ENCODE peak calls at places on chromosome 2, in five cellular contexts. One of them, this sample, is unnamed.
A peak's percentile ranks its signal among the peaks of the same experiment; 100 is the strongest.

GRCh38 chr2:221444106-221444505 is 128.0 kb downstream of the EPHA4 start:
- DNase-seq in neural crest cell: no peak
- DNase-seq in GM20000: no peak
- DNase-seq in tibial artery: no peak
- DNase-seq in gastrocnemius medialis: peak; percentile 9
- DNase-seq in this sample: no peak

GRCh38 chr2:221465776-221466175 is 106.3 kb downstream of the EPHA4 start:
- DNase-seq in GM20000: no peak
- DNase-seq in gastrocnemius medialis: no peak
- DNase-seq in neural crest cell: no peak
- DNase-seq in tibial artery: no peak
- DNase-seq in this sample: no peak

GRCh38 chr2:235006461-235006860 is 54.6 kb downstream of the SH3BP4 start:
- DNase-seq in gastrocnemius medialis: no peak
- DNase-seq in neural crest cell: no peak
- DNase-seq in tibial artery: no peak
- DNase-seq in GM20000: no peak
- DNase-seq in this sample: no peak

GRCh38 chr2:72813841-72814240 is 12.0 kb downstream of the EXOC6B start:
- DNase-seq in gastrocnemius medialis: no peak
- DNase-seq in GM20000: no peak
- DNase-seq in tibial artery: no peak
- DNase-seq in neural crest cell: no peak
- DNase-seq in this sample: no peak

GRCh38 chr2:109013046-109013445 is 24.0 kb upstream of the EDAR start:
- DNase-seq in GM20000: no peak
- DNase-seq in neural crest cell: no peak
- DNase-seq in tibial artery: no peak
- DNase-seq in gastrocnemius medialis: no peak
- DNase-seq in this sample: no peak

GRCh38 chr2:108970369-108970768 is 18.7 kb downstream of the EDAR start:
- DNase-seq in GM20000: no peak
- DNase-seq in neural crest cell: no peak
- DNase-seq in tibial artery: no peak
- DNase-seq in gastrocnemius medialis: no peak
- DNase-seq in this sample: no peak

GRCh38 chr2:230777681-230778080 is 65.0 kb downstream of the CAB39 start:
- DNase-seq in gastrocnemius medialis: no peak
- DNase-seq in neural crest cell: no peak
- DNase-seq in GM20000: no peak
- DNase-seq in tibial artery: no peak
- DNase-seq in this sample: no peak

GRCh38 chr2:189347540-189347939 is 93.7 kb upstream of the WDR75 start:
- DNase-seq in gastrocnemius medialis: peak; percentile 59
- DNase-seq in GM20000: peak; percentile 23
- DNase-seq in tibial artery: peak; percentile 55
- DNase-seq in neural crest cell: no peak
- DNase-seq in this sample: peak; percentile 21

GRCh38 chr2:66509326-66509811 is 74.4 kb downstream of the MEIS1 start:
- DNase-seq in neural crest cell: no peak
- DNase-seq in tibial artery: no peak
- DNase-seq in GM20000: no peak
- DNase-seq in gastrocnemius medialis: no peak
- DNase-seq in this sample: no peak

GRCh38 chr2:239263231-239263936 is 137.4 kb downstream of the HDAC4 start:
- DNase-seq in GM20000: no peak
- DNase-seq in neural crest cell: no peak
- DNase-seq in tibial artery: no peak
- DNase-seq in gastrocnemius medialis: no peak
- DNase-seq in this sample: no peak

GRCh38 chr2:178279142-178279541 is 84.8 kb downstream of the OSBPL6 start:
- DNase-seq in tibial artery: no peak
- DNase-seq in gastrocnemius medialis: no peak
- DNase-seq in GM20000: no peak
- DNase-seq in neural crest cell: no peak
- DNase-seq in this sample: no peak

GRCh38 chr2:226758886-226759660 is 40.5 kb downstream of the IRS1 start:
- DNase-seq in neural crest cell: no peak
- DNase-seq in tibial artery: peak; percentile 55
- DNase-seq in GM20000: no peak
- DNase-seq in gastrocnemius medialis: no peak
- DNase-seq in this sample: no peak

GRCh38 chr2:102070058-102070642 is 72.4 kb upstream of the IL1R1 start:
- DNase-seq in neural crest cell: no peak
- DNase-seq in GM20000: no peak
- DNase-seq in gastrocnemius medialis: peak; percentile 88
- DNase-seq in tibial artery: peak; percentile 84
- DNase-seq in this sample: no peak

GRCh38 chr2:17538844-17539554 is 1.5 kb upstream of the VSNL1 start:
- DNase-seq in tibial artery: peak; percentile 58
- DNase-seq in neural crest cell: peak; percentile 64
- DNase-seq in GM20000: peak; percentile 45
- DNase-seq in gastrocnemius medialis: no peak
- DNase-seq in this sample: peak; percentile 44

GRCh38 chr2:75134802-75135201 is 64.5 kb downstream of the TACR1 start:
- DNase-seq in neural crest cell: no peak
- DNase-seq in GM20000: no peak
- DNase-seq in gastrocnemius medialis: no peak
- DNase-seq in tibial artery: no peak
- DNase-seq in this sample: no peak

GRCh38 chr2:75133621-75134020 is 65.7 kb downstream of the TACR1 start:
- DNase-seq in tibial artery: no peak
- DNase-seq in GM20000: no peak
- DNase-seq in neural crest cell: no peak
- DNase-seq in gastrocnemius medialis: no peak
- DNase-seq in this sample: no peak

GRCh38 chr2:75136001-75136400 is 63.3 kb downstream of the TACR1 start:
- DNase-seq in gastrocnemius medialis: no peak
- DNase-seq in neural crest cell: no peak
- DNase-seq in GM20000: no peak
- DNase-seq in tibial artery: no peak
- DNase-seq in this sample: no peak

DNA sequence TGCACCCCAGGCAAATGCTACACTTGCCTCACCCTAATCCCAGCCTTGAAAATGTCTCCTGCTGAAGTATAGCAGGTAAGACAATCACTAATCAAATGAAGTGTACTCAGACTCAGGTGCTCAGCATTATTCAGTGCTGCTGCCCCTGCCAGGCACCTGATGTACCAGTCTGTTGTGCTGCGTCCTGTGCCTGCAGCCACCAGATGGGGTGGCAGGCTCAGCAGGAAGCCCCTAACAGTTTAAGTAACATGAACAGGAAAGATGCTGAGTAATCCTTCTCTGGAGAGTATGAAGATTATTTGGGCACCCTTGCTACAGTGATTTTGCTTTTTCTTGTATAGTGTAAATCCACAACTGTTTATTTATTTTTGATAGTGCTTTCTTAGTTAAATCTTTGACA is 69.1 kb downstream of the TACR1 start:
- DNase-seq in tibial artery: no peak
- DNase-seq in gastrocnemius medialis: no peak
- DNase-seq in GM20000: no peak
- DNase-seq in neural crest cell: no peak
- DNase-seq in this sample: no peak
- TF ChIP-seq CTCF in tibial artery: no peak
- TF ChIP-seq CTCF in gastrocnemius medialis: no peak
- TF ChIP-seq CTCF in GM20000: no peak
- TF ChIP-seq CTCF in neural crest cell: no peak
- TF ChIP-seq CTCF in this sample: peak; percentile 21

DNA sequence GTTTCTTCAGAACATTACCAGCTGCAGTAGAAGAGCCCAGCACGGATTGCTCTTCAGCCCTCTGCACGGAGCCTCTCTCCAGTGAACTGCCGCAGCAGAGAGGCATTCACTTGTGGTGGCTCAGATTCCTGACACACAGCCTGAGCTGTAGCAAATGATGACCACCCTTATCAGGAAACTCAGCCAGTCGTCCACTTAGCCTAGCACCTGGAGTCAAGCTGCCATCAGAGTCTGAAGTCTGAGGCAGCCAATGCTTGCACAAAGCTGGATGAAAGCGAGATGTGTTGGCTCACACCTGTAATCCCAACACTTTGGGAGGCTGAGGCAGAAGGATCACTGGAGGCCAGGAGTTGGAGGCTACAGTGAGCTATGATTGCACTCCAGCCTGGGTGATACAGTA is 11.7 kb upstream of the SAG start:
- DNase-seq in GM20000: no peak
- DNase-seq in gastrocnemius medialis: no peak
- DNase-seq in tibial artery: no peak
- DNase-seq in neural crest cell: no peak
- DNase-seq in this sample: no peak
- TF ChIP-seq CTCF in GM20000: no peak
- TF ChIP-seq CTCF in gastrocnemius medialis: no peak
- TF ChIP-seq CTCF in tibial artery: no peak
- TF ChIP-seq CTCF in neural crest cell: no peak
- TF ChIP-seq CTCF in this sample: no peak

DNA sequence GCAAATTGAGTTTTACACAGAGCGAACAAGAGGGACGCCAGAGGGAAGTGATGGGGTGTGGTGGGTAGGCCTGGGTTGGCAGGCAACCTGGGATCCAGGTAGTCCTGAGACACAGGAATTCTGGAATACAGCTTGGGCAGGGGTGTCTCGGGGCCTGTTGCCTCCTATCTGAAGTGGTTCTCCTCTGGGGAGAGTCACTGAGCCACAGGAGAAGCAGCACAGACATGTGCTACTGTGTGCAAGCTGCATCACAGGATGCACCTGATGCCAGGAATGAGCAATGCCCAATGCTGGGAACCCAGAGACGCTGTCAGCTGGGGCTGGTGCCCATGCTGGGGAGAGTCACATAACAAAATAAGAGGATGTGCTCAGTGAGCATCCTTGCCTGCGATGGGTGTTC is 100.7 kb downstream of the TEX51 start:
- DNase-seq in gastrocnemius medialis: no peak
- DNase-seq in neural crest cell: no peak
- DNase-seq in GM20000: no peak
- DNase-seq in tibial artery: no peak
- DNase-seq in this sample: no peak
- TF ChIP-seq CTCF in gastrocnemius medialis: no peak
- TF ChIP-seq CTCF in neural crest cell: no peak
- TF ChIP-seq CTCF in GM20000: no peak
- TF ChIP-seq CTCF in tibial artery: no peak
- TF ChIP-seq CTCF in this sample: no peak

DNA sequence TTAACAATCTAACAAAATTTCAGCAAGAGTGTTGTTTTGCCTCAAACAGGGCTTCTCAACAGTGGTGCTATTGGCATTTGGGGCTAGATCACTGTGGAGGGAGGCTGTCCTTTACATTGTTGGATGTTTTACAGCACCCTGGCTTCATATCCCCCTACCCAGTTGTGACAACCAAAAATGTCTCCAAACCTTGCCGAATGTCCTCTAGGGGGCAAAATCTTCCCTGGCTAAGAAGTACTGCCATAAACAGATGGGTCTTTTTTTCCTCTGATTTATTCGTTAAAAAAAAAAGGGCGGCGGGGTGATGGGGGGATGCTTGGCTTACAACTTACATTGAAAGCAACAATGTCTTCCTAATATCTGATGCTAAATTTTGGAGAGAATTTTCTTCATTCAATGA is 207.6 kb upstream of the CCDC150 start:
- DNase-seq in neural crest cell: peak; percentile 25
- DNase-seq in GM20000: no peak
- DNase-seq in tibial artery: no peak
- DNase-seq in gastrocnemius medialis: no peak
- DNase-seq in this sample: no peak
- TF ChIP-seq CTCF in neural crest cell: peak; percentile 63
- TF ChIP-seq CTCF in GM20000: no peak
- TF ChIP-seq CTCF in tibial artery: no peak
- TF ChIP-seq CTCF in gastrocnemius medialis: no peak
- TF ChIP-seq CTCF in this sample: no peak

DNA sequence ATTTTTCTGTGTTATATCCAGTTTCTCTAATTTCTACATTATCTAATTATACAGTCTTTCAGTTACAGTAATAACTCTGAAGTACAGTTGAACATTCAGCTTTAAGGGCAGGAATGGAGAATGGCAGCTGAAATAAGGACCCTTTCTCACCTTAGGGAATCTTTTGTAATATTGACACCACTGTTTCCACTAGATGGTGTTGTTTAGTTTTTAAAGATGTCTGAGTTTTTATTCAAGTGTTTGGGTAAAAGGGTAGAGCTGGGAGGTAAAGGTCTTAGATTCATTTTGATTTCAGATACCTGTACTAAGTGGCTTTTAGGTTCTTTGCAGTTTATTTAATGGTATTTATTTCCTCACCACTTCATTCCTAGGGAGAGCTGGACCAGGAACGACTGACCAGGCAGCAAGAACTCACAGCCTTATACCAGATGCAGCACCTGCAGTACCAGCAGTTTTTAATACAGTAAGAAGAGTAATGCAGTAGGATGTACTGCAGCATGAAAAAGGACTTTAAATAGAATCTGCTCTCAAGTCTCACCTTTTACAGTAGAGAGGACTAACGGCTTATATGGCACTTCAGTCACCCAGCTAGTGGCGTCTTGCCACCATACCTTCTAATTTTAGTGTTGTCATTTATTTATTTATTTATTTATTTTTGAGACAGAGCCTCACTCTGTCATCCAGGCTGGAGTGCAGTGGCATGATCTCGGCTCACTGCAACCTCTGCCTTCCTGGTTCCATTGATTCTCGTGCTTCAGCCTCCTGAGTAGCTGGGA is 33.2 kb upstream of the KCNJ13 start:
- DNase-seq in neural crest cell: no peak
- DNase-seq in GM20000: no peak
- DNase-seq in tibial artery: no peak
- DNase-seq in gastrocnemius medialis: peak; percentile 15
- DNase-seq in this sample: no peak
- TF ChIP-seq CTCF in neural crest cell: no peak
- TF ChIP-seq CTCF in GM20000: no peak
- TF ChIP-seq CTCF in tibial artery: no peak
- TF ChIP-seq CTCF in gastrocnemius medialis: no peak
- TF ChIP-seq CTCF in this sample: no peak

GRCh38 chr2:75098856-75099255 is 100.5 kb downstream of the TACR1 start:
- DNase-seq in neural crest cell: no peak
- DNase-seq in gastrocnemius medialis: no peak
- DNase-seq in GM20000: peak; percentile 27
- DNase-seq in tibial artery: no peak
- DNase-seq in this sample: no peak
- TF ChIP-seq CTCF in neural crest cell: peak; percentile 59
- TF ChIP-seq CTCF in gastrocnemius medialis: no peak
- TF ChIP-seq CTCF in GM20000: peak; percentile 34
- TF ChIP-seq CTCF in tibial artery: no peak
- TF ChIP-seq CTCF in this sample: peak; percentile 39

GRCh38 chr2:132857334-132857733 is 187.3 kb upstream of the LYPD1 start:
- DNase-seq in GM20000: no peak
- DNase-seq in tibial artery: no peak
- DNase-seq in neural crest cell: no peak
- DNase-seq in gastrocnemius medialis: no peak
- DNase-seq in this sample: no peak
- TF ChIP-seq CTCF in GM20000: no peak
- TF ChIP-seq CTCF in tibial artery: no peak
- TF ChIP-seq CTCF in neural crest cell: no peak
- TF ChIP-seq CTCF in gastrocnemius medialis: no peak
- TF ChIP-seq CTCF in this sample: no peak

GRCh38 chr2:167550448-167550847 is 662.2 kb downstream of the XIRP2 start:
- DNase-seq in neural crest cell: no peak
- DNase-seq in gastrocnemius medialis: no peak
- DNase-seq in GM20000: peak; percentile 14
- DNase-seq in tibial artery: no peak
- DNase-seq in this sample: peak; percentile 26
- TF ChIP-seq CTCF in neural crest cell: peak; percentile 58
- TF ChIP-seq CTCF in gastrocnemius medialis: no peak
- TF ChIP-seq CTCF in GM20000: peak; percentile 18
- TF ChIP-seq CTCF in tibial artery: no peak
- TF ChIP-seq CTCF in this sample: peak; percentile 35